ENCODE peak calls at places on chromosomes 7 and 10, in four cellular contexts. L is left cardiac atrium, Q is DMS79 treated with DMSO at 0.1 percent for 48 hours, Z is SK-MEL-5. D is an unnamed sample.

GRCh38 chr7:135771961-135772638 is 23.5 kb upstream of the FAM180A start:
- DNase-seq in L (no peak), Q (no peak), Z (peak), D (no peak)

GRCh38 chr7:96521068-96521629 is 188.5 kb downstream of the SEM1 start:
- DNase-seq in L (no peak), Q (no peak), Z (no peak), D (no peak)

GRCh38 chr10:117933036-117933435 is 113.7 kb downstream of the RAB11FIP2 start:
- DNase-seq in L (no peak), Q (no peak), Z (no peak), D (no peak)

GRCh38 chr10:123911866-123912265 is 20.3 kb upstream of the CPXM2 start:
- DNase-seq in L (no peak), Q (peak), Z (no peak), D (no peak)

GRCh38 chr10:63630085-63630927 is 109.1 kb downstream of the REEP3 start:
- DNase-seq in L (peak), Q (peak), Z (peak), D (peak)

GRCh38 chr7:139041378-139042053 is 5.7 kb upstream of the ZC3HAV1L start:
- DNase-seq in L (no peak), Q (no peak), Z (peak), D (no peak)

GRCh38 chr10:86368046-86368445 is 1.5 kb upstream of the GRID1 start:
- DNase-seq in L (no peak), Q (no peak), Z (no peak), D (no peak)

GRCh38 chr7:75638607-75639070 is 100.1 kb downstream of the HIP1 start:
- DNase-seq in L (peak), Q (peak), Z (peak), D (peak)

GRCh38 chr7:46786221-46786951 is 795.5 kb downstream of the TNS3 start:
- DNase-seq in L (no peak), Q (no peak), Z (peak), D (peak)

GRCh38 chr10:61623101-61623500 is 39.6 kb upstream of the CABCOCO1 start:
- DNase-seq in L (no peak), Q (no peak), Z (peak), D (no peak)

GRCh38 chr7:36984710-36985308 is 260.5 kb upstream of the AOAH start:
- DNase-seq in L (no peak), Q (no peak), Z (no peak), D (no peak)

GRCh38 chr10:113499066-113499465 is 53.8 kb upstream of the HABP2 start:
- DNase-seq in L (no peak), Q (peak), Z (no peak), D (no peak)

GRCh38 chr7:96670338-96671289 is 39.0 kb downstream of the SEM1 start:
- DNase-seq in L (no peak), Q (no peak), Z (peak), D (no peak)

GRCh38 chr10:96505150-96506136 is 8.3 kb downstream of the TLL2 start:
- DNase-seq in L (no peak), Q (peak), Z (no peak), D (no peak)

GRCh38 chr10:123165445-123166072 is 11.4 kb downstream of the BUB3 start:
- DNase-seq in L (no peak), Q (no peak), Z (peak), D (no peak)

GRCh38 chr10:21315321-21316220 is 209.9 kb downstream of the SKIDA1 start:
- DNase-seq in L (peak), Q (no peak), Z (peak), D (peak)

GRCh38 chr7:111765936-111766643 is 203.8 kb upstream of the IMMP2L start:
- DNase-seq in L (no peak), Q (no peak), Z (no peak), D (no peak)

GRCh38 chr7:149310113-149310836 is 48.3 kb downstream of the ZNF783 start:
- DNase-seq in L (no peak), Q (no peak), Z (peak), D (peak)

GRCh38 chr7:155342313-155342712 is 44.6 kb downstream of the INSIG1 start:
- DNase-seq in L (no peak), Q (no peak), Z (no peak), D (no peak)

GRCh38 chr10:60511823-60512222 is 122.1 kb upstream of the ANK3 start:
- DNase-seq in L (no peak), Q (no peak), Z (no peak), D (no peak)

GRCh38 chr7:127708201-127708600 is 56.2 kb downstream of the SND1 start:
- DNase-seq in L (no peak), Q (no peak), Z (no peak), D (no peak)

GRCh38 chr10:35216303-35216905 is 89.8 kb downstream of the CREM start:
- DNase-seq in L (peak), Q (peak), Z (no peak), D (peak)

D was measured in Caki2.